ENCODE peak calls at places on chromosomes 3 and 15, in five cellular contexts. F is GM12878, I is HEK293T, L is HepG2, H is NT2/D1. D is an unnamed sample.

GRCh38 chr15:88657326-88658069 is 18.7 kb downstream of the ISG20 start:
- DNase-seq in F (no peak), I (peak), L (no peak), H (no peak), D (no peak)

GRCh38 chr3:70947584-70947983 is 635.1 kb upstream of the MDFIC2 start:
- DNase-seq in F (no peak), I (no peak), L (no peak), H (no peak), D (no peak)

GRCh38 chr3:89300976-89301375 is 193.6 kb downstream of the EPHA3 start:
- DNase-seq in F (no peak), I (no peak), L (no peak), H (no peak), D (no peak)

GRCh38 chr15:75573001-75573400 is 6.1 kb downstream of the PTPN9 start:
- DNase-seq in F (no peak), I (no peak), L (no peak), H (no peak), D (no peak)

GRCh38 chr15:76866716-76867321 is 38.3 kb downstream of the SCAPER start:
- DNase-seq in F (no peak), I (peak), L (peak), H (peak), D (no peak)

GRCh38 chr3:169669816-169670215 is 6.3 kb upstream of the MECOM start:
- DNase-seq in F (no peak), I (no peak), L (no peak), H (no peak), D (no peak)

GRCh38 chr3:30397030-30397429 is 209.4 kb upstream of the TGFBR2 start:
- DNase-seq in F (no peak), I (no peak), L (no peak), H (no peak), D (no peak)

GRCh38 chr3:148718982-148719862 is 21.5 kb downstream of the AGTR1 start:
- DNase-seq in F (no peak), I (no peak), L (no peak), H (no peak), D (no peak)

GRCh38 chr3:184636774-184637316 is 75.0 kb downstream of the MAGEF1 start:
- DNase-seq in F (no peak), I (no peak), L (no peak), H (peak), D (no peak)

GRCh38 chr15:34437687-34438086 is at the start of gene GOLGA8A:
- DNase-seq in F (peak), I (peak), L (peak), H (peak), D (peak)

GRCh38 chr15:78407889-78408640 is 30.0 kb upstream of the IREB2 start:
- DNase-seq in F (no peak), I (no peak), L (no peak), H (no peak), D (no peak)

GRCh38 chr3:174855002-174855401 is 4.1 kb upstream of the NAALADL2 start:
- DNase-seq in F (no peak), I (no peak), L (no peak), H (no peak), D (no peak)

GRCh38 chr15:71798641-71799040 is 11.7 kb upstream of the NR2E3 start:
- DNase-seq in F (no peak), I (no peak), L (no peak), H (no peak), D (no peak)

GRCh38 chr3:2770451-2770850 is 339.7 kb downstream of the IL5RA start:
- DNase-seq in F (no peak), I (no peak), L (peak), H (no peak), D (no peak)

GRCh38 chr15:89379818-89380217 is 45.2 kb upstream of the POLG start:
- DNase-seq in F (no peak), I (no peak), L (no peak), H (no peak), D (no peak)

GRCh38 chr15:65329991-65330735 is 25.7 kb downstream of the RNU5B-1 start:
- DNase-seq in F (no peak), I (no peak), L (no peak), H (no peak), D (no peak)

GRCh38 chr15:62932436-62932835 is 110.1 kb upstream of the TPM1 start:
- DNase-seq in F (no peak), I (no peak), L (no peak), H (no peak), D (no peak)

GRCh38 chr3:24498796-24499195 is 4.1 kb upstream of the THRB start:
- DNase-seq in F (no peak), I (no peak), L (no peak), H (no peak), D (no peak)

GRCh38 chr3:178736300-178736699 is 200.1 kb downstream of the KCNMB2 start:
- DNase-seq in F (no peak), I (no peak), L (no peak), H (no peak), D (no peak)

GRCh38 chr3:14169871-14170270 is 8.5 kb downstream of the XPC start:
- DNase-seq in F (no peak), I (no peak), L (no peak), H (no peak), D (no peak)

GRCh38 chr3:12155833-12156232 is 2.9 kb downstream of the TIMP4 start:
- DNase-seq in F (no peak), I (no peak), L (peak), H (no peak), D (no peak)

GRCh38 chr15:94532226-94532625 is 300.9 kb downstream of the MCTP2 start:
- DNase-seq in F (no peak), I (no peak), L (no peak), H (no peak), D (no peak)

GRCh38 chr3:133937756-133938601 is 42.3 kb upstream of the RAB6B start:
- DNase-seq in F (no peak), I (no peak), L (no peak), H (no peak), D (peak)

GRCh38 chr3:70979983-70980645 is 603.4 kb downstream of the FOXP1 start:
- DNase-seq in F (no peak), I (no peak), L (no peak), H (no peak), D (no peak)

GRCh38 chr15:98842973-98843285 is 164.7 kb downstream of the PGPEP1L start:
- DNase-seq in F (no peak), I (no peak), L (peak), H (no peak), D (no peak)

GRCh38 chr3:125148836-125149235 is 63.7 kb downstream of the SLC12A8 start:
- DNase-seq in F (no peak), I (no peak), L (no peak), H (no peak), D (no peak)

GRCh38 chr3:143109861-143110260 is 9.7 kb upstream of the CHST2 start:
- DNase-seq in F (no peak), I (no peak), L (no peak), H (no peak), D (no peak)

GRCh38 chr3:168071535-168071934 is 24.2 kb downstream of the GOLIM4 start:
- DNase-seq in F (no peak), I (no peak), L (no peak), H (no peak), D (no peak)

GRCh38 chr3:119194237-119195150 is 21.1 kb downstream of the UPK1B start:
- DNase-seq in F (no peak), I (no peak), L (no peak), H (no peak), D (no peak)

GRCh38 chr3:110567032-110567431 is 504.6 kb upstream of the NECTIN3 start:
- DNase-seq in F (no peak), I (no peak), L (peak), H (no peak), D (no peak)

DNA sequence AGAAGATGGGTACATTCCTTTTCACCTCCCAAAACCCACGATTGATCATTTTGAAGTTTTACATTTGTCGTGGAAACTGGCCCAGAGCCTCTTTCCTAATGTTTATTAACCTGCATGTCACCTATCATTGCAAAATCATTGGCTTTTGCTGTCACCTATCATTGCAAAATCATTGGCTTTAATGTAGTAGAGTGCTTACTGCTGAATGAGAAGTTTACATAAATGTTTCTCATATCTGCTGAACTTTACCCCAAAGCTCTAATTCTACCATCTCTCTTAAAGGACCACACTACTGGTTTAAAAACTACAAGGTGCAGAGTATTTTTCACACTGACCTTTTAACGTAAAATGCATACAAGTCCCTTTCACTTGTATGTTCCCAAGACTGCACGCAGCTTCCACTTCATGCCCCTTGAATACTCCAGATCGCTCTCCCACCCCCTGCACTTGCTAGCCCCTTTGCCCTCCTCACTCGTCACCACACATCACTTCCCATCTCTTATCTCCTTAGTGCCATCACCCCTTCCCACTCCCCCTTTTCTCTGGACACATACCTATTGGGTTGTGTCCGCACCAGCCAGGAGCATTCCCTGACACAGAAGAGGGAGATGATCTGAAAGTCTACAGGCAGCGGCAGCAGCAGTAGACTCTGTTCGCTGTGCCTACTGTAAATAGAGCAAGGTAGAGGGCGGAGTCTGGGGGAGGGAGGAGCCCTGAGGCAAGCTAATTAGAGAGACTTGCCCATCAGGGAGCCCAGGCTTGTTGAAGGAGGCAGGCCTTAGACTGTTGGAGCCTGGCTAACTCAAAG is 30.2 kb upstream of the ATOSA start:
- DNase-seq in F (no peak), I (peak), L (peak), H (peak), D (peak)
- TF ChIP-seq SUZ12 in F (no peak), I (no peak), L (no peak), H (no peak), D (no peak)

GRCh38 chr3:16741890-16742289 is 136.7 kb upstream of the DAZL start:
- DNase-seq in F (no peak), I (no peak), L (no peak), H (no peak), D (no peak)
- TF ChIP-seq SUZ12 in F (no peak), I (no peak), L (no peak), H (no peak), D (no peak)

DNA sequence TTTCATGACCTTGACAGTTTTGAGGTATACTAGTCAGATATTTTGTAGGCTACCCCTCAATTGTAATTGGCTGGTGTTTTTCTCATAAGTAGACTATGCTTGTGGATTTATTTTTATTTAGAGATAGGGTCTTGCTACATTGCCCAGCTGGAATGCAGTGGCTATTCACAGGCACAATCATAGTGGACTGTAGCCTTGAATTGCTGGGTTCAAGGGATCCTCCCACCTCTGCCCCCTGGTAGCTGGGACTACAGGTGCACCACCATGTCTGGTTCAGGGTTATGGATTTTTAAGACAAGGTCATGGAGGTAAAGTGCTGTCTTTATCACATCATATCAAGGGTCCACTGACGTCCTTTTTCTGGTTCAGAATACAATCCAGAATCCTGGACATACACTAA is 10.9 kb upstream of the IL17RD start:
- DNase-seq in F (no peak), I (no peak), L (no peak), H (no peak), D (no peak)
- TF ChIP-seq SUZ12 in F (no peak), I (no peak), L (no peak), H (no peak), D (no peak)

DNA sequence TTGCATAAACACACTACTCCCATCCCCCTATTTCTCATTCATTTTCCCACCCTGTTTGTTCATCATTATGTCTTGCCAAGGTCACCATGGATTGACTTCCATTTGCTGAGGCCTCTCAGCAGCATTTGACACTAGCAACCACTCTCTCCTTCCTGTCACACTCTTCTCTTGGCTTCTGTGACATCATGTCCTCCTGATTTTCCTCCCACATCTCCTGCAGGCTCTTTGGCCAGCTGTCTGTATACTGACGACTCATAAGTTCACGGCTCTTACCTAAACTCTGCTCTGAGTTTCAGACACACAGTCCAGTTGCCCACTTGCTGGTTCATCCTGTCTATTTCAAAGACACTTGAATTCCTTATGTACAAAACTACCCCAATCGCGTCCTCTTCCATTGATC is 70.1 kb upstream of the SMAD3 start:
- DNase-seq in F (no peak), I (no peak), L (no peak), H (no peak), D (no peak)
- TF ChIP-seq SUZ12 in F (no peak), I (no peak), L (no peak), H (no peak), D (no peak)

GRCh38 chr3:80215191-80215590 is 447.4 kb upstream of the ROBO1 start:
- DNase-seq in F (no peak), I (no peak), L (no peak), H (peak), D (peak)
- TF ChIP-seq SUZ12 in F (no peak), I (no peak), L (no peak), H (no peak), D (no peak)

DNA sequence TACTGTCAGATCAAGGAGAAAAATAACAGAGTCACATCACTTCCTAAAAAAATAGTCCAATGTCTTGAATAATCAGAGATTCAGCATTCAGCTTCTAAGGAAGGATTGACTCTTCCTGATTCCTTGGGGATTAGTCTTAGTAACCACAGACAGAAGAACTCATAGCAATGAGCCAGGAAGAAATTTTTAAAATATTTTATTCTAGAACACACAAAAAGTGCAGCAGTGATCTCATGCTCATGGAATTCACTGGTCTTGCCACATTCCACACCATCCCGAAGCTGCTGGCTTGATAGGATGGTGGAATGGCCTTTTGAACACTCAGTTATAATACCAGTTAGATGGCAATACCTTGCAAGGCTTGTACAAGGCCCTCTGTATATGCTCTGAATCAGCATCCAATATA is 43.0 kb upstream of the ABI3BP start:
- DNase-seq in F (no peak), I (no peak), L (peak), H (peak), D (no peak)
- TF ChIP-seq SUZ12 in F (no peak), I (no peak), L (no peak), H (no peak), D (no peak)

GRCh38 chr15:67049351-67050044 is 15.9 kb upstream of the SMAD3 start:
- DNase-seq in F (no peak), I (no peak), L (peak), H (no peak), D (no peak)
- TF ChIP-seq SUZ12 in F (no peak), I (no peak), L (no peak), H (no peak), D (no peak)

DNA sequence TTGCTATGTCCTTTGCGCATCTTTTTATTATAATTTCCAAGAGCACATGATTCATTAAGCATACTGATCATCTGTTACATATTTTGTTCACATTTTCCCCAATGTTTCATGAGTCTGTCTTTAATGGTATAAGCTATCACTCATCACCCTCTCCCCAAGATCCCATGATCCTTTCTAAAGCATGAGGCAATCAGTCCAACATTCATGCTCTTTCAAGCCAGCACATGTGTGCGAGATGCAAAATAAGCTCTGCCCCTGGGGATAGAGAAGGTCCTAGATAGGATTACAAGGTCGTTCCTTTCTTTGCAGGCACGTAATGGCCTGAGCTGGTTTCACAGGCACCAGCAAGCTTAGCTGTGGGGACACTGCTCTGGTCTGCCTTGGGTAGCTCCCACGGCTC is 32.2 kb upstream of the B3GNT5 start:
- DNase-seq in F (no peak), I (no peak), L (no peak), H (no peak), D (no peak)
- TF ChIP-seq SUZ12 in F (no peak), I (no peak), L (no peak), H (no peak), D (no peak)

D was measured in H1.